ENCODE peak calls at places on chromosomes 3 and 15, in six cellular contexts. One of them, this sample, is unnamed.

GRCh38 chr3:9067352-9067975 is 104.2 kb upstream of the RAD18 start:
- DNase-seq in IMR-90: peak
- DNase-seq in spleen: no peak
- DNase-seq in hepatocyte: peak
- DNase-seq in upper lobe of right lung: no peak
- DNase-seq in psoas muscle: peak
- DNase-seq in this sample: peak

GRCh38 chr3:88810455-88810854 is 297.0 kb upstream of the EPHA3 start:
- DNase-seq in IMR-90: peak
- DNase-seq in spleen: no peak
- DNase-seq in hepatocyte: no peak
- DNase-seq in upper lobe of right lung: no peak
- DNase-seq in psoas muscle: no peak
- DNase-seq in this sample: no peak

GRCh38 chr3:45915518-45916231 is 27.6 kb upstream of the CXCR6 start:
- DNase-seq in IMR-90: peak
- DNase-seq in spleen: peak
- DNase-seq in hepatocyte: peak
- DNase-seq in upper lobe of right lung: peak
- DNase-seq in psoas muscle: no peak
- DNase-seq in this sample: peak

GRCh38 chr15:50906954-50907865 is 1.3 kb upstream of the AP4E1 start:
- DNase-seq in IMR-90: peak
- DNase-seq in spleen: peak
- DNase-seq in hepatocyte: peak
- DNase-seq in upper lobe of right lung: no peak
- DNase-seq in psoas muscle: no peak
- DNase-seq in this sample: no peak

GRCh38 chr15:20345401-20345958 is 196.1 kb downstream of the GOLGA6L6 start:
- DNase-seq in IMR-90: no peak
- DNase-seq in spleen: peak
- DNase-seq in hepatocyte: peak
- DNase-seq in upper lobe of right lung: peak
- DNase-seq in psoas muscle: peak
- DNase-seq in this sample: no peak

GRCh38 chr3:16090013-16090412 is 84.5 kb upstream of the GALNT15 start:
- DNase-seq in IMR-90: peak
- DNase-seq in spleen: no peak
- DNase-seq in hepatocyte: peak
- DNase-seq in upper lobe of right lung: no peak
- DNase-seq in psoas muscle: no peak
- DNase-seq in this sample: peak

GRCh38 chr3:155664922-155665695 is 79.8 kb downstream of the PLCH1 start:
- DNase-seq in IMR-90: peak
- DNase-seq in spleen: no peak
- DNase-seq in hepatocyte: peak
- DNase-seq in upper lobe of right lung: no peak
- DNase-seq in psoas muscle: peak
- DNase-seq in this sample: no peak

GRCh38 chr3:44825264-44825925 is 36.3 kb upstream of the TMEM42 start:
- DNase-seq in IMR-90: peak
- DNase-seq in spleen: no peak
- DNase-seq in hepatocyte: no peak
- DNase-seq in upper lobe of right lung: no peak
- DNase-seq in psoas muscle: no peak
- DNase-seq in this sample: no peak

GRCh38 chr3:114745322-114746240 is 401.5 kb downstream of the ZBTB20 start:
- DNase-seq in IMR-90: peak
- DNase-seq in spleen: no peak
- DNase-seq in hepatocyte: peak
- DNase-seq in upper lobe of right lung: no peak
- DNase-seq in psoas muscle: no peak
- DNase-seq in this sample: peak

GRCh38 chr15:48993411-48993810 is 29.7 kb upstream of the SHC4 start:
- DNase-seq in IMR-90: peak
- DNase-seq in spleen: no peak
- DNase-seq in hepatocyte: no peak
- DNase-seq in upper lobe of right lung: no peak
- DNase-seq in psoas muscle: no peak
- DNase-seq in this sample: no peak

GRCh38 chr3:155064920-155065319 is 15.2 kb upstream of the MME start:
- DNase-seq in IMR-90: no peak
- DNase-seq in spleen: no peak
- DNase-seq in hepatocyte: no peak
- DNase-seq in upper lobe of right lung: no peak
- DNase-seq in psoas muscle: no peak
- DNase-seq in this sample: no peak

GRCh38 chr3:28564211-28564610 is 215.6 kb upstream of the AZI2 start:
- DNase-seq in IMR-90: no peak
- DNase-seq in spleen: no peak
- DNase-seq in hepatocyte: no peak
- DNase-seq in upper lobe of right lung: no peak
- DNase-seq in psoas muscle: no peak
- DNase-seq in this sample: no peak

GRCh38 chr3:187230011-187230410 is 32.7 kb downstream of the RTP1 start:
- DNase-seq in IMR-90: peak
- DNase-seq in spleen: no peak
- DNase-seq in hepatocyte: no peak
- DNase-seq in upper lobe of right lung: no peak
- DNase-seq in psoas muscle: no peak
- DNase-seq in this sample: no peak

GRCh38 chr15:26235864-26236263 is 372.7 kb upstream of the ATP10A start:
- DNase-seq in IMR-90: no peak
- DNase-seq in spleen: no peak
- DNase-seq in hepatocyte: no peak
- DNase-seq in upper lobe of right lung: no peak
- DNase-seq in psoas muscle: no peak
- DNase-seq in this sample: no peak

GRCh38 chr3:5389057-5389456 is 201.6 kb downstream of the EDEM1 start:
- DNase-seq in IMR-90: no peak
- DNase-seq in spleen: no peak
- DNase-seq in hepatocyte: peak
- DNase-seq in upper lobe of right lung: no peak
- DNase-seq in psoas muscle: no peak
- DNase-seq in this sample: peak

GRCh38 chr15:53936137-53936536 is 42.1 kb upstream of the UNC13C start:
- DNase-seq in IMR-90: no peak
- DNase-seq in spleen: no peak
- DNase-seq in hepatocyte: no peak
- DNase-seq in upper lobe of right lung: no peak
- DNase-seq in psoas muscle: no peak
- DNase-seq in this sample: no peak

GRCh38 chr3:123791417-123791816 is 92.7 kb downstream of the MYLK start:
- DNase-seq in IMR-90: peak
- DNase-seq in spleen: no peak
- DNase-seq in hepatocyte: no peak
- DNase-seq in upper lobe of right lung: no peak
- DNase-seq in psoas muscle: no peak
- DNase-seq in this sample: no peak

GRCh38 chr3:9302425-9303181 is 53.2 kb upstream of the SRGAP3 start:
- DNase-seq in IMR-90: peak
- DNase-seq in spleen: peak
- DNase-seq in hepatocyte: peak
- DNase-seq in upper lobe of right lung: peak
- DNase-seq in psoas muscle: peak
- DNase-seq in this sample: peak

GRCh38 chr15:26972636-26973035 is 1.7 kb downstream of the GABRG3 start:
- DNase-seq in IMR-90: no peak
- DNase-seq in spleen: no peak
- DNase-seq in hepatocyte: no peak
- DNase-seq in upper lobe of right lung: no peak
- DNase-seq in psoas muscle: no peak
- DNase-seq in this sample: no peak

GRCh38 chr3:32733631-32734229 is 48.7 kb downstream of the CNOT10 start:
- DNase-seq in IMR-90: peak
- DNase-seq in spleen: no peak
- DNase-seq in hepatocyte: peak
- DNase-seq in upper lobe of right lung: no peak
- DNase-seq in psoas muscle: no peak
- DNase-seq in this sample: peak

GRCh38 chr3:18223591-18224338 is 201.4 kb downstream of the SATB1 start:
- DNase-seq in IMR-90: no peak
- DNase-seq in spleen: peak
- DNase-seq in hepatocyte: no peak
- DNase-seq in upper lobe of right lung: no peak
- DNase-seq in psoas muscle: no peak
- DNase-seq in this sample: no peak

GRCh38 chr3:179181993-179182551 is 33.9 kb downstream of the PIK3CA start:
- DNase-seq in IMR-90: peak
- DNase-seq in spleen: no peak
- DNase-seq in hepatocyte: no peak
- DNase-seq in upper lobe of right lung: no peak
- DNase-seq in psoas muscle: no peak
- DNase-seq in this sample: no peak

GRCh38 chr15:96340611-96341464 is 10.3 kb downstream of the NR2F2 start:
- DNase-seq in IMR-90: peak
- DNase-seq in spleen: no peak
- DNase-seq in hepatocyte: peak
- DNase-seq in upper lobe of right lung: peak
- DNase-seq in psoas muscle: no peak
- DNase-seq in this sample: no peak

DNA sequence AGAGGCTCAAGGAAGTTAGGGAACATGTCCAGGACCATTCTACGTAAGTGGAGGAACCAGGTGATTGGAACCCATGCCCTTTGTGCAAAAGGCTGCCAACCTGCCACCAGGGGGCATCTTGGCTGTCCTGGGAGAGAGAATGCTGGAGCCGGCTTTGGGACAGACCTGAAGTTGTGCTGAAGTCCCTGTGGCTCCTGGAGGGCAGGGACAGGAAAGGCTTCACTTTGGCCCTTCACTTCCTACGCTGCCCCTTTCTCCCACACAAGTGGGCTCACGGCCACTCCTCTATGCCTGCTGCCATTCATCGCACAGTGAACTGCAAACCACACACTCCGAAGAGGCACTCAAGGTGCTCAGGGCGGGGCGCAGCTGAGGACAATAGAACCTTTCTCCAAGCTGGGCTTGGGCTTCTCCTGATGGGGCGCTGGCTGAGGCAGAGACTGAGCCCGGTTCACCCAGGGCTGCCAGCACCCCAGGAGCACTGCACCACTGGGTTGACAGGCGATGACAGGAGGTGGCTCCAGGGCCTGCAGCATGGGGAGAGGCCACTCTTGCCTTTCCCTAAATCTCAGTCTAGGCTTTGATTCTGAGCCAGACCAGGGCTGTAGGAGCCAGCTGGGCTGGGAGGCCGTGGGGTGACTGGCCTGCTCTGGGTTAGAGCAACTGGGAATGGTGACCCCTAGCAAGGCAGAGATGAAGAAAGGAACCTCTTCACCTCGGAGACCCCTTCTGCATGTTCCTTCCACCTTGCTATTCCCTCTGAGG is 8.4 kb downstream of the SHF start:
- DNase-seq in IMR-90: no peak
- DNase-seq in spleen: peak
- DNase-seq in hepatocyte: no peak
- DNase-seq in upper lobe of right lung: peak
- DNase-seq in psoas muscle: no peak
- DNase-seq in this sample: no peak
- TF ChIP-seq CTCF in IMR-90: peak
- TF ChIP-seq CTCF in spleen: peak
- TF ChIP-seq CTCF in hepatocyte: peak
- TF ChIP-seq CTCF in upper lobe of right lung: peak
- TF ChIP-seq CTCF in psoas muscle: peak
- TF ChIP-seq CTCF in this sample: no peak

GRCh38 chr15:90248760-90249122 is 615 bp upstream of the TTLL13 start:
- DNase-seq in IMR-90: no peak
- DNase-seq in spleen: no peak
- DNase-seq in hepatocyte: no peak
- DNase-seq in upper lobe of right lung: no peak
- DNase-seq in psoas muscle: no peak
- DNase-seq in this sample: no peak

GRCh38 chr15:90249123-90249863 is at the start of gene TTLL13:
- DNase-seq in IMR-90: peak
- DNase-seq in spleen: peak
- DNase-seq in hepatocyte: peak
- DNase-seq in upper lobe of right lung: peak
- DNase-seq in psoas muscle: peak
- DNase-seq in this sample: peak
- H3K27ac ChIP-seq in IMR-90: no peak
- H3K27ac ChIP-seq in spleen: peak
- H3K27ac ChIP-seq in hepatocyte: peak
- H3K27ac ChIP-seq in upper lobe of right lung: peak
- H3K27ac ChIP-seq in psoas muscle: no peak
- H3K27ac ChIP-seq in this sample: peak

GRCh38 chr3:86178095-86178494 is 812.9 kb downstream of the VGLL3 start:
- DNase-seq in IMR-90: no peak
- DNase-seq in spleen: no peak
- DNase-seq in hepatocyte: no peak
- DNase-seq in upper lobe of right lung: no peak
- DNase-seq in psoas muscle: no peak
- DNase-seq in this sample: no peak

GRCh38 chr3:86175593-86175992 is 815.4 kb downstream of the VGLL3 start:
- DNase-seq in IMR-90: no peak
- DNase-seq in spleen: no peak
- DNase-seq in hepatocyte: peak
- DNase-seq in upper lobe of right lung: no peak
- DNase-seq in psoas muscle: no peak
- DNase-seq in this sample: no peak

GRCh38 chr3:86175051-86175536 is 815.9 kb downstream of the VGLL3 start:
- DNase-seq in IMR-90: no peak
- DNase-seq in spleen: no peak
- DNase-seq in hepatocyte: peak
- DNase-seq in upper lobe of right lung: no peak
- DNase-seq in psoas muscle: no peak
- DNase-seq in this sample: no peak

DNA sequence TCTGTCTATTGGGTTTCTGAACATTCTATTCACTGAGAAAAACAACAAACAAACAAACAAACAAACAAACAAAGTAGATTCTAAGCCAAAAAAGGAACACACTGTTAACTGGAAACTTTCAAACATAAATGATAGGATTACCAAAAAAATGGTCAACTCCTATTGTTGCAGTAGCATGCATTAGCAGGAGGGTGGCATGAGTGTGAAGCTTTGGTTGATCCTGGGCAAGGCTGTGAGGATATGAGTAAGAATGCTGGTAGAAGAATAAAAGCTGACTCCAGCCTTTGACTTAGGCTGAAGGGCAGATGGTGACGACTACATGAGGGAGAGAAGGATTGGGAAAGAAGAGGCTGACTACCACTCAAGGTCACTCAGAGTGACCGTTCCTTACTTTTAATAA is 810.3 kb downstream of the VGLL3 start:
- DNase-seq in IMR-90: no peak
- DNase-seq in spleen: no peak
- DNase-seq in hepatocyte: peak
- DNase-seq in upper lobe of right lung: no peak
- DNase-seq in psoas muscle: no peak
- DNase-seq in this sample: peak
- TF ChIP-seq CTCF in IMR-90: no peak
- TF ChIP-seq CTCF in spleen: no peak
- TF ChIP-seq CTCF in hepatocyte: no peak
- TF ChIP-seq CTCF in upper lobe of right lung: no peak
- TF ChIP-seq CTCF in psoas muscle: no peak
- TF ChIP-seq CTCF in this sample: peak

DNA sequence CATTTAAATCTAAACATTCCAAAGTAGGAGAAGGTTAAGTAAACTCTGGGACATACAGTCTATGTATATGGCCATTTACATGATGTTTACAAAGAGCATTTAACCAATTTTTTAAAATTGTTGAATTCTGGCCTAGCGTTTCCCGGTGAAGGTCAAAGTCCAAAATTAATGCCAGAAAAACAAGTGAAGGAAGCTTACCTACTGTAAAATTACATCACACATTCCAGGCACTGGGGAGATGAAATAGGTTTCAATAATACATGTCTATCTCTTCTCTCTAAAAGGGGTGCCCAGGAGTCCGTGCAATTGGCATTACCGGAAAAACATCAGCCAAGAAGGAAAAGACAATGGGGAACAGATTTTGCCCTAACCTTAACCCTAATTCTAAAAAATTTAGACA is 358.8 kb downstream of the VPS13C start:
- DNase-seq in IMR-90: no peak
- DNase-seq in spleen: no peak
- DNase-seq in hepatocyte: no peak
- DNase-seq in upper lobe of right lung: no peak
- DNase-seq in psoas muscle: no peak
- DNase-seq in this sample: no peak
- H3K27ac ChIP-seq in IMR-90: no peak
- H3K27ac ChIP-seq in spleen: no peak
- H3K27ac ChIP-seq in hepatocyte: no peak
- H3K27ac ChIP-seq in upper lobe of right lung: no peak
- H3K27ac ChIP-seq in psoas muscle: no peak
- H3K27ac ChIP-seq in this sample: no peak

This sample was measured in RWPE1.